ENCODE peak calls at places on chromosomes 5 and 9, in ten cellular contexts. T is esophagus squamous epithelium, D is IMR-90, E is heart left ventricle, C is uterus, G is spleen, V is sigmoid colon, R is ovary, H is stomach, S is lower leg skin. L is an unnamed sample.

GRCh38 chr5:127518319-127518621 is 830 bp downstream of the PRRC1 start:
- DNase-seq in T (no peak), D (peak), E (no peak), C (no peak), G (no peak), V (no peak), R (no peak), H (no peak), S (no peak), L (peak)

GRCh38 chr9:122810306-122810946 is 10.5 kb downstream of the OR1K1 start:
- DNase-seq in T (no peak), D (peak), E (peak), C (peak), G (peak), V (peak), R (peak), H (peak), S (peak), L (peak)

GRCh38 chr9:88310310-88310980 is 77.8 kb upstream of the SPIN1 start:
- DNase-seq in T (no peak), D (peak), E (no peak), C (no peak), G (no peak), V (peak), R (no peak), H (no peak), S (no peak), L (no peak)

GRCh38 chr9:89591291-89592200 is 13.3 kb upstream of the GADD45G start:
- DNase-seq in T (no peak), D (no peak), E (no peak), C (no peak), G (no peak), V (no peak), R (no peak), H (no peak), S (no peak), L (no peak)

GRCh38 chr5:89034588-89034987 is 151.6 kb upstream of the MEF2C start:
- DNase-seq in T (no peak), D (peak), E (no peak), C (no peak), G (no peak), V (no peak), R (no peak), H (no peak), S (no peak), L (no peak)

GRCh38 chr9:14111670-14112069 is 202.3 kb downstream of the NFIB start:
- DNase-seq in T (no peak), D (peak), E (no peak), C (no peak), G (no peak), V (no peak), R (no peak), H (no peak), S (no peak), L (no peak)

GRCh38 chr9:75108571-75108970 is 20.3 kb downstream of the OSTF1 start:
- DNase-seq in T (no peak), D (peak), E (peak), C (peak), G (peak), V (peak), R (peak), H (peak), S (no peak), L (peak)

GRCh38 chr5:20368581-20368980 is 380.6 kb upstream of the CDH18 start:
- DNase-seq in T (no peak), D (no peak), E (no peak), C (no peak), G (no peak), V (no peak), R (no peak), H (no peak), S (no peak), L (no peak)

GRCh38 chr9:122329592-122329991 is 41.2 kb upstream of the PTGS1 start:
- DNase-seq in T (no peak), D (no peak), E (no peak), C (no peak), G (no peak), V (no peak), R (no peak), H (no peak), S (no peak), L (peak)

GRCh38 chr5:136374003-136374402 is 8.7 kb upstream of the TRPC7 start:
- DNase-seq in T (no peak), D (peak), E (no peak), C (no peak), G (no peak), V (no peak), R (no peak), H (no peak), S (no peak), L (peak)

GRCh38 chr5:80481019-80481893 is 6.6 kb upstream of the FAM151B start:
- DNase-seq in T (no peak), D (peak), E (no peak), C (no peak), G (no peak), V (no peak), R (no peak), H (peak), S (no peak), L (peak)

GRCh38 chr5:39869396-39869795 is 444.6 kb upstream of the DAB2 start:
- DNase-seq in T (no peak), D (no peak), E (no peak), C (no peak), G (no peak), V (no peak), R (no peak), H (no peak), S (no peak), L (no peak)

GRCh38 chr9:19156026-19156474 is 28.8 kb upstream of the PLIN2 start:
- DNase-seq in T (no peak), D (no peak), E (no peak), C (no peak), G (peak), V (no peak), R (no peak), H (no peak), S (no peak), L (no peak)

GRCh38 chr9:94922098-94922607 is 195.7 kb downstream of the AOPEP start:
- DNase-seq in T (no peak), D (peak), E (no peak), C (peak), G (no peak), V (peak), R (peak), H (no peak), S (peak), L (no peak)

GRCh38 chr5:75614165-75614564 is 2.9 kb downstream of the ANKDD1B start:
- DNase-seq in T (no peak), D (no peak), E (no peak), C (no peak), G (no peak), V (no peak), R (no peak), H (no peak), S (no peak), L (no peak)

GRCh38 chr5:14762568-14763216 is 98.2 kb downstream of the OTULIN start:
- DNase-seq in T (no peak), D (no peak), E (no peak), C (no peak), G (no peak), V (no peak), R (no peak), H (no peak), S (no peak), L (no peak)

GRCh38 chr5:73625314-73625904 is 587 bp upstream of the ARHGEF28 start:
- DNase-seq in T (no peak), D (peak), E (no peak), C (no peak), G (no peak), V (no peak), R (no peak), H (no peak), S (no peak), L (no peak)

GRCh38 chr5:63240063-63240755 is 661.6 kb downstream of the LRRC70 start:
- DNase-seq in T (no peak), D (no peak), E (no peak), C (no peak), G (no peak), V (no peak), R (no peak), H (no peak), S (no peak), L (no peak)

GRCh38 chr5:92019376-92019990 is 636.4 kb upstream of the ARRDC3 start:
- DNase-seq in T (no peak), D (peak), E (no peak), C (no peak), G (no peak), V (no peak), R (no peak), H (no peak), S (no peak), L (no peak)

GRCh38 chr9:37840560-37841194 is 40.1 kb downstream of the DCAF10 start:
- DNase-seq in T (no peak), D (peak), E (no peak), C (no peak), G (no peak), V (no peak), R (no peak), H (no peak), S (no peak), L (peak)

GRCh38 chr9:28073278-28073677 is 500.0 kb upstream of the C9orf72 start:
- DNase-seq in T (no peak), D (peak), E (no peak), C (no peak), G (no peak), V (no peak), R (no peak), H (peak), S (no peak), L (peak)

GRCh38 chr9:133210609-133211008 is 1.6 kb upstream of the OBP2B start:
- DNase-seq in T (no peak), D (no peak), E (no peak), C (no peak), G (peak), V (peak), R (no peak), H (peak), S (no peak), L (no peak)

GRCh38 chr5:74167206-74167929 is 473.2 kb downstream of the ENC1 start:
- DNase-seq in T (no peak), D (peak), E (no peak), C (no peak), G (no peak), V (no peak), R (no peak), H (no peak), S (no peak), L (no peak)

GRCh38 chr9:114853071-114853865 is 47.4 kb upstream of the TNFSF15 start:
- DNase-seq in T (no peak), D (no peak), E (no peak), C (no peak), G (no peak), V (no peak), R (no peak), H (no peak), S (no peak), L (no peak)

GRCh38 chr9:135085830-135086546 is 1.5 kb upstream of the OLFM1 start:
- DNase-seq in T (no peak), D (peak), E (peak), C (peak), G (peak), V (peak), R (peak), H (peak), S (peak), L (peak)

GRCh38 chr5:16135003-16135402 is 44.6 kb downstream of the MARCHF11 start:
- DNase-seq in T (no peak), D (no peak), E (no peak), C (no peak), G (no peak), V (no peak), R (no peak), H (no peak), S (no peak), L (no peak)

GRCh38 chr9:682633-683508 is 158.6 kb upstream of the DMRT1 start:
- DNase-seq in T (no peak), D (peak), E (no peak), C (no peak), G (no peak), V (no peak), R (no peak), H (peak), S (no peak), L (no peak)

GRCh38 chr5:109921735-109922395 is 232.1 kb downstream of the MAN2A1 start:
- DNase-seq in T (no peak), D (no peak), E (peak), C (no peak), G (peak), V (no peak), R (no peak), H (peak), S (no peak), L (no peak)

GRCh38 chr9:115923410-115923809 is 230.2 kb upstream of the PAPPA start:
- DNase-seq in T (no peak), D (no peak), E (no peak), C (no peak), G (no peak), V (no peak), R (no peak), H (no peak), S (no peak), L (no peak)

GRCh38 chr9:14783358-14783757 is 60.8 kb upstream of the CER1 start:
- DNase-seq in T (no peak), D (no peak), E (no peak), C (no peak), G (no peak), V (no peak), R (no peak), H (no peak), S (no peak), L (no peak)

GRCh38 chr9:137058651-137059234 is 4.9 kb upstream of the ENTPD2 start:
- DNase-seq in T (no peak), D (no peak), E (no peak), C (no peak), G (no peak), V (no peak), R (no peak), H (no peak), S (no peak), L (no peak)

GRCh38 chr5:147310059-147310704 is 75.4 kb downstream of the STK32A start:
- DNase-seq in T (no peak), D (peak), E (peak), C (peak), G (no peak), V (peak), R (no peak), H (peak), S (peak), L (no peak)
- TF ChIP-seq POLR2A in T (no peak), D (no peak), E (no peak), C (no peak), G (no peak), V (no peak), R (no peak), H (no peak), S (no peak), L (no peak)

DNA sequence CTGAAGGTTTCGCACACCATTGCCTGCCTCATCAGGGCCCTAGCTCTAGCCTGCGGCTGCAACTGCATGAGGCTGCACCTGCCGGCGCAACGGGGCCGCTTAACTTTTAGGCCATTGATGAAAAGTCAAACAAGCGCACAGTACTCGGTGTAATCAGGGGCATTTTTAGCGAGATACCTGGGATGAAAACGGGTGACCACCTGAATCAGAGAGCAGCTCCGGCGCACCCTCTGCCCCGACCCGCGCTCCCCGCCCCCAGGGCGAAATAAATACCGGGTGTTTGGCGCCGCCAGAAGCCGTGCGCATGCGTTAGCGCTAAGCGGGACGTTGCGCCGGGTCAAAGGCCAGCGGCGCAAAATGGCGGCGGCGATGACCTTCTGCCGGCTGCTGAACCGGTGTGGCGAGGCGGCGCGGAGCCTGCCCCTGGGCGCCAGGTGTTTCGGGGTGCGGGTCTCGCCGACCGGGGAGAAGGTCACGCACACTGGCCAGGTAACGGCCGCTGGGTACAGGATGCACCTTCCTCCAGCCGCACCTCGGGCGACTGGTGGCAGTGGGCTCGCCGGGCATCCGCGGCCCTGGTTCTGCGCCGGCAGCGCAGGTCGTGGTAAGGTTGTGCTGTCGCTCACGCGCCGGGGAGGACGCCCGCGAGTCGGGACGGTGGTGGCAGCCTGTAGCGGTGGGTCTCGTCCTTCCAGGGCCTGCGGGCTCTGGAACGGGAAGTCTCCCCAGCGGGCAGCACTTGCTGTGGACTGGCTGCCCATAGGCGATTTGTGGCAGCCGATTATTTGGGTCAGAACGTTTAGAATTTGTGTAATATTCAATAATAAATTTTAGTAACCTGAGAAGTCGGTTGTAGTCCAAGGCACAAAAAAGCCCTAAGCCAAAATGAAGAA is at the start of gene NDUFS6:
- DNase-seq in T (peak), D (peak), E (peak), C (peak), G (peak), V (peak), R (peak), H (peak), S (peak), L (peak)
- TF ChIP-seq POLR2A in T (peak), D (no peak), E (no peak), C (no peak), G (peak), V (peak), R (no peak), H (no peak), S (no peak), L (peak)

DNA sequence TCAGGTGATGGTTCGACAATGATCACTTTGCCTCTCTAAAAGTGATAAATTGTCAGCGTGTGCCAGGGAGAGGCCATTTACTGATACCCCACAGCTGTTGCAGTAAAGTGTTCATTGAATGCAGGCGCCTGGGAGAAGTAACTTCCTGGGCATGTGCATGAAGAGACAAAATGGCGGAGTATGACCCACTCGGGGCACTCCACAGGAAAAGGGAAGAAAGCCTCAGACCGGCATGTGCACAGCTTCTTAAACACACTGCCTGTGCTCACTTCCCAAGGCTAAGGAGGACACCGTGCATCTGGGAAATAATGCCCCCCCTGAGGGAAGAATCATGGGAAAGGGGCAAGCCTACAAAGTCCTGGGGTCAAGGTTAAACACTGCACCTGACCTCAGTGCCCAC is 329.5 kb downstream of the ICE1 start:
- DNase-seq in T (no peak), D (no peak), E (no peak), C (no peak), G (no peak), V (no peak), R (no peak), H (no peak), S (no peak), L (no peak)
- TF ChIP-seq POLR2A in T (no peak), D (no peak), E (no peak), C (no peak), G (no peak), V (no peak), R (no peak), H (no peak), S (no peak), L (no peak)

DNA sequence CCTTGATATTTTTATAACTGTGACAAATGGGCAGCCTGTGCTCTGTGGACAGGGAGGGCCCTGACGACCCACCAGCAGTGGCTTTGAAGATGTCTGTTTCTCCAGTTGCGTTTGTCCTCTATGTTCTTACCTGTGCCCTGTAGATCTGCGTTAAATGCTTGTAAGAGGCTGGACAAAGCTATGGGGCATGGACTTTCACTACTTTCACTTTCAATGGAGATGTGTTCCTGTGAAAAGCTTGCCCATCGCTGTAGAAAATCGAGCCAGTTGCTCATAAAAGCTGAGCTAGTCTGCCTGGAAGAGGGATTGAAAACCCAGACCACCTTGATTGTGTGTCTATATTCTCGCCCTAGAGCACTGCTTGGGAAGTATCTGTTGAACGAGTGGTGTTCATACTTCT is 74.1 kb downstream of the PSAT1 start:
- DNase-seq in T (no peak), D (no peak), E (no peak), C (no peak), G (no peak), V (no peak), R (no peak), H (no peak), S (no peak), L (no peak)
- TF ChIP-seq POLR2A in T (no peak), D (no peak), E (no peak), C (no peak), G (no peak), V (no peak), R (no peak), H (no peak), S (no peak), L (no peak)

GRCh38 chr5:71751422-71751821 is 32.3 kb downstream of the CARTPT start:
- DNase-seq in T (no peak), D (no peak), E (no peak), C (no peak), G (no peak), V (no peak), R (no peak), H (no peak), S (no peak), L (no peak)

GRCh38 chr5:71747182-71747581 is 28.1 kb downstream of the CARTPT start:
- DNase-seq in T (no peak), D (no peak), E (no peak), C (no peak), G (no peak), V (no peak), R (no peak), H (no peak), S (no peak), L (no peak)

GRCh38 chr5:71744009-71744792 is 25.1 kb downstream of the CARTPT start:
- DNase-seq in T (no peak), D (no peak), E (no peak), C (no peak), G (no peak), V (no peak), R (no peak), H (peak), S (no peak), L (no peak)

GRCh38 chr5:71752441-71753190 is 33.5 kb downstream of the CARTPT start:
- DNase-seq in T (no peak), D (no peak), E (no peak), C (no peak), G (no peak), V (no peak), R (no peak), H (no peak), S (no peak), L (no peak)

DNA sequence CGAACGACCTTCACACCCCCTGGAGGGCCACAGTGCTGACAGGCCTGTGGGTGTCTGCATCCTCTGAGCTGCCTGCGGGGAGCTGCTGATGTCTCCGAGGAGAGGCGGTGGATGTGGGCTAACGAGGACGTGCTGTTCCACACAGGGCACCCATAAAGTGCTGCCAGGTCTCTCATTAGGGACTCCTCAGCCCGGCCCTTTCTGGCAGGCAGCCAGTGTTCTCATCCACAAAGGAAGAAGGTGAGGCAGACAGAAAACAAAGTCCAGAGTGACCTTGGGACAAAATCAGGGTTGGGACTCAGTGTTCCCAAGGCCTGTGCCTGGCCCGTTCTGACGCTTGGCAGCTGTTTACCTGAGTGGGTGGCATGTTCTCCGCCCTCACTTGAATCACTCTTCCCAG is 29.3 kb downstream of the CARTPT start:
- DNase-seq in T (no peak), D (no peak), E (peak), C (no peak), G (no peak), V (peak), R (peak), H (peak), S (peak), L (no peak)
- TF ChIP-seq POLR2A in T (no peak), D (no peak), E (no peak), C (no peak), G (no peak), V (no peak), R (no peak), H (no peak), S (no peak), L (no peak)

L was measured in erythroblast.